ENCODE peak calls at places on chromosome 1, in nine cellular contexts. M is AG08395; I is upper lobe of right lung; G is stimulated activated naive CD4-positive, alpha-beta T cell; Z is GM10248; Q is RPMI8226; J is A549; U is ELF-1; N is HuH-7. O is an unnamed sample.

GRCh38 chr1:94658221-94658620 is 116.7 kb upstream of the F3 start:
- DNase-seq in M (peak), I (no peak), G (no peak), Z (no peak), Q (no peak), J (no peak), U (no peak), N (peak), O (no peak)

GRCh38 chr1:155884028-155884950 is 24.9 kb downstream of the SYT11 start:
- DNase-seq in M (no peak), I (no peak), G (no peak), Z (no peak), Q (no peak), J (no peak), U (no peak), N (no peak), O (no peak)

GRCh38 chr1:216323344-216323743 is 99.9 kb downstream of the USH2A start:
- DNase-seq in M (no peak), I (no peak), G (no peak), Z (no peak), Q (no peak), J (no peak), U (no peak), N (no peak), O (no peak)

GRCh38 chr1:230212405-230212936 is 145.4 kb downstream of the GALNT2 start:
- DNase-seq in M (no peak), I (no peak), G (no peak), Z (peak), Q (no peak), J (no peak), U (no peak), N (no peak), O (peak)

GRCh38 chr1:111448482-111448917 is 556 bp downstream of the WDR77 start:
- DNase-seq in M (peak), I (no peak), G (no peak), Z (no peak), Q (peak), J (peak), U (peak), N (peak), O (no peak)

GRCh38 chr1:65509912-65510680 is 89.6 kb downstream of the LEPR start:
- DNase-seq in M (peak), I (no peak), G (no peak), Z (no peak), Q (no peak), J (no peak), U (no peak), N (no peak), O (no peak)

GRCh38 chr1:54884135-54884586 is 2.8 kb downstream of the DHCR24 start:
- DNase-seq in M (no peak), I (no peak), G (no peak), Z (no peak), Q (no peak), J (no peak), U (no peak), N (no peak), O (no peak)

GRCh38 chr1:174963547-174964125 is 36.1 kb upstream of the CACYBP start:
- DNase-seq in M (no peak), I (no peak), G (no peak), Z (no peak), Q (peak), J (no peak), U (no peak), N (no peak), O (no peak)

GRCh38 chr1:198907423-198907746 is 268.5 kb downstream of the PTPRC start:
- DNase-seq in M (no peak), I (no peak), G (no peak), Z (no peak), Q (no peak), J (no peak), U (no peak), N (no peak), O (no peak)

GRCh38 chr1:217275617-217276398 is 355.1 kb downstream of the GPATCH2 start:
- DNase-seq in M (peak), I (no peak), G (no peak), Z (no peak), Q (no peak), J (no peak), U (no peak), N (no peak), O (no peak)

GRCh38 chr1:25120286-25120685 is 112.0 kb downstream of the SYF2 start:
- DNase-seq in M (no peak), I (no peak), G (no peak), Z (no peak), Q (no peak), J (no peak), U (no peak), N (no peak), O (no peak)

GRCh38 chr1:192906334-192906733 is 97.5 kb downstream of the RGS2 start:
- DNase-seq in M (no peak), I (no peak), G (no peak), Z (no peak), Q (no peak), J (no peak), U (no peak), N (no peak), O (no peak)

GRCh38 chr1:185479781-185480180 is 162.7 kb upstream of the IVNS1ABP start:
- DNase-seq in M (no peak), I (no peak), G (no peak), Z (no peak), Q (no peak), J (no peak), U (peak), N (no peak), O (no peak)